ENCODE peak calls at places on chromosomes 3 and 15, in seven cellular contexts. V, W, A, E, Q, F and H are unnamed samples.

GRCh38 chr3:106589306-106589942 is 720.6 kb upstream of the CBLB start:
- DNase-seq in Q (no peak), W (no peak), F (no peak), A (no peak), E (no peak), V (no peak), H (no peak)

GRCh38 chr3:149442845-149443544 is 31.5 kb upstream of the TM4SF4 start:
- DNase-seq in V (no peak), F (no peak), Q (no peak), A (no peak), W (peak; percentile 85), E (no peak), H (no peak)

GRCh38 chr3:33602829-33603228 is 115.2 kb downstream of the CLASP2 start:
- DNase-seq in Q (no peak), A (no peak), E (no peak), W (no peak), V (no peak), F (no peak), H (no peak)

GRCh38 chr3:178536271-178537079 is at the start of gene KCNMB2:
- DNase-seq in V (no peak), W (peak; percentile 11), A (no peak), Q (no peak), F (no peak), E (peak; percentile 60), H (no peak)

GRCh38 chr15:89673162-89673506 is 6.0 kb downstream of the PLIN1 start:
- DNase-seq in F (no peak), A (no peak), E (peak; percentile 94), Q (no peak), V (no peak), W (no peak), H (no peak)

GRCh38 chr3:131075632-131076328 is 49.1 kb downstream of the NEK11 start:
- DNase-seq in V (no peak), E (no peak), A (no peak), F (no peak), W (no peak), Q (no peak), H (no peak)

GRCh38 chr3:155065537-155065936 is 14.6 kb upstream of the MME start:
- DNase-seq in W (peak; percentile 85), Q (no peak), A (no peak), V (no peak), F (no peak), E (no peak), H (no peak)

GRCh38 chr15:83838763-83839162 is 184.8 kb downstream of the ADAMTSL3 start:
- DNase-seq in E (no peak), F (no peak), V (no peak), A (no peak), Q (no peak), W (no peak), H (no peak)

GRCh38 chr15:69719527-69719926 is 266.9 kb downstream of the RPLP1 start:
- DNase-seq in F (peak; percentile 54), A (no peak), W (no peak), Q (peak; percentile 48), V (no peak), E (no peak), H (peak; percentile 54)

GRCh38 chr3:14492948-14493881 is 46.9 kb downstream of the GRIP2 start:
- DNase-seq in W (no peak), A (no peak), V (peak; percentile 24), Q (no peak), F (no peak), E (no peak), H (no peak)

GRCh38 chr3:120642368-120642948 is 39.6 kb downstream of the HGD start:
- DNase-seq in F (no peak), W (peak; percentile 75), V (no peak), Q (no peak), E (no peak), A (no peak), H (no peak)

GRCh38 chr3:60542981-60543380 is 708.3 kb downstream of the FHIT start:
- DNase-seq in A (no peak), Q (no peak), W (no peak), V (no peak), E (no peak), F (no peak), H (no peak)

GRCh38 chr15:70701891-70702568 is 61.3 kb downstream of the UACA start:
- DNase-seq in A (no peak), F (peak; percentile 18), E (no peak), V (no peak), W (peak; percentile 52), Q (no peak), H (no peak)

GRCh38 chr15:89780601-89781000 is 4.5 kb downstream of the MESP2 start:
- DNase-seq in A (no peak), F (no peak), E (no peak), V (no peak), W (no peak), Q (no peak), H (no peak)

GRCh38 chr3:119524931-119525662 is 26.8 kb downstream of the TIMMDC1 start:
- DNase-seq in Q (no peak), E (no peak), W (peak; percentile 17), V (no peak), F (no peak), A (no peak), H (no peak)

GRCh38 chr3:73846951-73847350 is 222.2 kb upstream of the PDZRN3 start:
- DNase-seq in W (no peak), Q (no peak), V (no peak), A (no peak), F (no peak), E (no peak), H (no peak)

DNA sequence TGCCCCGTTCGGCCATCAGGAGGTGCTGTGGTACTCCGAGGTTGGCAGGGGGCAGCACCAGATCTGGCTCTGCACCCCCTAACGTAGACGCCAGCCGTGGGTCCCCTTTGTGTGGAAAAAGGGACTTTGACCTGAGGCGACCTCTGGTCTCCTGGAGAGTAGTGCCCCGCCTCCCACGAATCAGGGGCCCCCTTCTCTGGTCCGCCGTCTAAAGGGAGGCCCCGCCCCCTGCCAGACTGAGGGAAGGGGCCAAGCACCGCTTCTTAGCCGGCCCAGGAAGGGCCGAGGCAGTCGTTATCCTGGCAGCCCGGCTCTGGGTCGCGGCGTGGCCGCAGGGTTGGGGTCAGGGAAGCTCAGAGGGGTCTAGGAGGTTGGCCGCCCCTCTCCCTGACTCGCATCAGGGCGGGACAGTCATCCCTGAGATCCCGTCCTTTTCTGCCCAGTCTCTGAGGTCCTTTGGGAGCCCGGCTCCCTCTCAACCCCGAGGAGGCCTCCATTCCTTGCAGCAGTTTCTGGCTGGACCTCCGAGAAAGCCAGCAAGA is 630 bp downstream of the HYAL2 start:
- DNase-seq in V (peak; percentile 88), A (no peak), Q (peak; percentile 60), E (no peak), W (no peak), F (no peak), H (no peak)
- H3K36me3 ChIP-seq in V (no peaks in the 10 kb centered on the region), A (peaks cover 51% of the 10 kb centered on the region), Q (peaks cover 31% of the 10 kb centered on the region), E (peaks cover 63% of the 10 kb centered on the region), W (peaks cover 12% of the 10 kb centered on the region), F (no peaks in the 10 kb centered on the region), H (peaks cover 49% of the 10 kb centered on the region)

GRCh38 chr15:96158938-96159337 is 171.6 kb upstream of the NR2F2 start:
- DNase-seq in Q (peak; percentile 69), A (no peak), F (peak; percentile 11), E (no peak), V (no peak), W (no peak), H (no peak)

GRCh38 chr15:96160269-96160668 is 170.2 kb upstream of the NR2F2 start:
- DNase-seq in F (peak; percentile 27), A (no peak), W (peak; percentile 27), E (no peak), Q (peak; percentile 67), V (peak; percentile 74), H (no peak)

GRCh38 chr15:96162322-96162721 is 168.2 kb upstream of the NR2F2 start:
- DNase-seq in A (no peak), Q (no peak), V (no peak), W (no peak), E (no peak), F (no peak), H (no peak)

GRCh38 chr15:96165775-96166174 is 164.7 kb upstream of the NR2F2 start:
- DNase-seq in F (no peak), E (no peak), V (no peak), Q (no peak), A (no peak), W (no peak), H (no peak)

GRCh38 chr15:96160800-96161199 is 169.7 kb upstream of the NR2F2 start:
- DNase-seq in E (no peak), Q (no peak), A (no peak), F (no peak), V (no peak), W (no peak), H (no peak)
- H3K27ac ChIP-seq in E (no peak overlapping the region), Q (peak overlapping the region; percentile 70), A (peak overlapping the region; percentile 65), F (no peak overlapping the region), V (peak overlapping the region; percentile 64), W (no peak overlapping the region), H (no peak overlapping the region)

GRCh38 chr3:189646902-189647542 is 15.8 kb downstream of the TP63 start:
- DNase-seq in V (no peak), W (no peak), Q (no peak), A (no peak), F (no peak), E (no peak), H (no peak)

GRCh38 chr3:189655617-189656016 is 24.4 kb downstream of the TP63 start:
- DNase-seq in E (no peak), F (no peak), Q (no peak), W (no peak), V (no peak), A (no peak), H (no peak)

GRCh38 chr3:189652042-189652441 is 20.9 kb downstream of the TP63 start:
- DNase-seq in Q (no peak), F (peak; percentile 2), W (peak; percentile 14), E (peak; percentile 90), V (no peak), A (no peak), H (no peak)
- TF ChIP-seq CTCF in Q (peak; percentile 4), F (no peak), W (peak; percentile 81), E (peak; percentile 86), V (no peak), A (no peak), H (no peak)

GRCh38 chr3:183500349-183500748 is 55.2 kb downstream of the KLHL6 start:
- DNase-seq in E (no peak), F (no peak), V (no peak), A (no peak), Q (no peak), W (no peak), H (no peak)

GRCh38 chr3:183500981-183501704 is 54.4 kb downstream of the KLHL6 start:
- DNase-seq in Q (no peak), V (no peak), E (peak; percentile 23), F (no peak), A (no peak), W (no peak), H (no peak)

GRCh38 chr3:183498634-183499033 is 56.9 kb downstream of the KLHL6 start:
- DNase-seq in Q (no peak), F (no peak), W (no peak), A (no peak), E (no peak), V (no peak), H (no peak)

GRCh38 chr3:183494341-183494740 is 61.2 kb downstream of the KLHL6 start:
- DNase-seq in E (peak; percentile 41), W (no peak), A (no peak), F (no peak), V (no peak), Q (no peak), H (no peak)

DNA sequence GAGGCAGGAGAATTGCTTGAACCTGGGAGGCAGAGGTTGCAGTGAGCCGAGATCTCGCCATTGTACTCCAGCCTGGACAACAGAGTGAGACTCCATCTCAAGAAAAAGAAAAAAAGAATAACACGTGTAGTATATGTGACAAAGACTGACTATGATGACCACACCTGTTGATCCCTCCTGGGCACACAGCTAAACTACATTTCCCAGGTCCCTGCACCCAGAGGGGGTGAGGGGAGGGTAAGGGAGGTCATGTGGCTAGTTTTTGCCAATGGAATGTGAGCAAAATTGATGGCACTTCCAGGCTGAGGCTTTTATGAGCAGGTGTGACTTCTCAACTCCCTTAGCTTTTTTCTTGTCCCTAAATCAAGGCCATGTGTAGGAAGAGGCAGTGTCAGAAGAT is 58.2 kb downstream of the KLHL6 start:
- DNase-seq in A (no peak), V (no peak), F (no peak), E (peak; percentile 60), Q (no peak), W (no peak), H (no peak)
- H3K36me3 ChIP-seq in A (peaks cover 4% of the 10 kb centered on the region), V (no peaks in the 10 kb centered on the region), F (no peaks in the 10 kb centered on the region), E (no peaks in the 10 kb centered on the region), Q (no peaks in the 10 kb centered on the region), W (no peaks in the 10 kb centered on the region), H (peaks cover 23% of the 10 kb centered on the region)